ENCODE peak calls at places on chromosomes 6 and 20, in eight cellular contexts. P is body of pancreas, W is mucosa of descending colon, T is OCI-LY7, Q is fibroblast of lung, L is esophagus muscularis mucosa, R is astrocyte of the spinal cord, N is cardiac fibroblast. B is an unnamed sample.

GRCh38 chr6:147207851-147208754 is 3.9 kb downstream of the STXBP5 start:
- DNase-seq in R (no peak), N (no peak), P (no peak), L (no peak), T (no peak), W (no peak), Q (no peak), B (no peak)

GRCh38 chr6:116217069-116217468 is 36.8 kb downstream of the TSPYL4 start:
- DNase-seq in L (no peak), W (no peak), R (peak; percentile 55), T (peak; percentile 45), Q (peak; percentile 65), N (peak; percentile 65), P (no peak), B (no peak)

GRCh38 chr6:2502096-2502997 is 248.4 kb downstream of the MYLK4 start:
- DNase-seq in P (no peak), T (no peak), L (no peak), W (no peak), N (peak; percentile 37), Q (peak; percentile 16), R (no peak), B (peak; percentile 44)

GRCh38 chr6:31143148-31143547 is 4.3 kb upstream of the PSORS1C2 start:
- DNase-seq in W (no peak), N (peak; percentile 82), P (no peak), T (no peak), Q (peak; percentile 66), L (no peak), R (peak; percentile 71), B (no peak)

GRCh38 chr6:109184638-109185037 is 89.3 kb downstream of the CEP57L1 start:
- DNase-seq in W (no peak), P (no peak), N (no peak), T (peak; percentile 36), Q (no peak), R (no peak), L (no peak), B (no peak)

GRCh38 chr6:111243095-111243494 is 155.8 kb downstream of the SLC16A10 start:
- DNase-seq in L (no peak), R (no peak), Q (no peak), P (no peak), T (no peak), W (no peak), N (no peak), B (no peak)

GRCh38 chr6:42255050-42255449 is 37.4 kb upstream of the MRPS10 start:
- DNase-seq in T (no peak), N (no peak), R (no peak), P (no peak), Q (no peak), W (no peak), L (no peak), B (no peak)

GRCh38 chr6:84426002-84426705 is 198.7 kb upstream of the CEP162 start:
- DNase-seq in P (no peak), Q (peak; percentile 5), L (no peak), R (no peak), T (no peak), W (no peak), N (no peak), B (peak; percentile 19)

GRCh38 chr6:158817298-158818007 is 1.7 kb downstream of the EZR start:
- DNase-seq in L (no peak), W (peak; percentile 75), R (peak; percentile 44), N (no peak), P (peak; percentile 84), T (peak; percentile 58), Q (peak; percentile 41), B (peak; percentile 29)

GRCh38 chr6:24991748-24992467 is 56.1 kb upstream of the RIPOR2 start:
- DNase-seq in L (no peak), N (peak; percentile 66), P (peak; percentile 59), R (no peak), Q (peak; percentile 58), W (peak; percentile 58), T (peak; percentile 91), B (no peak)

GRCh38 chr20:49791165-49791564 is 21.5 kb upstream of the SLC9A8 start:
- DNase-seq in W (no peak), T (no peak), P (no peak), N (no peak), Q (no peak), L (no peak), R (no peak), B (no peak)

GRCh38 chr6:37712508-37712907 is 14.8 kb upstream of the MDGA1 start:
- DNase-seq in Q (no peak), N (no peak), L (no peak), P (no peak), W (no peak), R (no peak), T (no peak), B (peak; percentile 26)

GRCh38 chr6:73395875-73396274 is 1.2 kb downstream of the DDX43 start:
- DNase-seq in P (no peak), L (no peak), T (no peak), R (no peak), Q (no peak), N (no peak), W (no peak), B (no peak)

GRCh38 chr6:31462964-31463940 is 34.7 kb upstream of the MICB start:
- DNase-seq in L (peak; percentile 98), W (peak; percentile 97), P (peak; percentile 92), Q (peak; percentile 65), N (peak; percentile 82), R (peak; percentile 60), T (peak; percentile 86), B (no peak)

GRCh38 chr6:70289299-70289698 is 13.6 kb downstream of the COL9A1 start:
- DNase-seq in W (no peak), R (no peak), P (no peak), T (no peak), N (no peak), Q (no peak), L (no peak), B (no peak)

GRCh38 chr20:59173938-59174496 is 10.4 kb downstream of the ZNF831 start:
- DNase-seq in N (no peak), W (no peak), P (no peak), Q (no peak), R (no peak), L (no peak), T (no peak), B (no peak)

DNA sequence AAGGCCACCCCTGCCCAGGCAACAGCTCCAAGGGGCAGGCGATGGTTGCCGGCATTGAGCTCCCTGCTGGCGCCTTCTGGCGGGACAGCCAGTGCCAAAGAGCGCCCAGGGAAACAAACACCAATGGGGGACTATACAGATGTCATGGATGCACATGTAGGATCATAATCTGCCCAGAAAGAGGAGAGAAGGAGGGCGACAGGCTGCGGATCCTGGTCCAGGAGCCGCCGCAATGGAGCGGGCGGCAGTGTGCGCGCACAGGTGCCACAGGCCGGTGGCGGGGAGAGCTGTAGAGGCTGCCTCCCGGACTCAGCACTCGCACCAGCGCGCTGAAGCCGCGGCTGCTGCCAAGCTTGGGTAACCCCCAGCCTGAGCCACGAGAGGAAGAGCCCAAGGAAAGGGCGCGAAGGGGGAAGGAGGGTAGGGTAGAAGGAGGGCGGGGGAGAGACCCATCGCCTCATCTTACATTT is 418 bp upstream of the FUT9 start:
- DNase-seq in N (no peak), W (no peak), L (no peak), T (no peak), R (peak; percentile 9), Q (no peak), P (peak; percentile 13), B (peak; percentile 3)
- H3K4me3 ChIP-seq in N (no peak overlapping the region), W (no peak overlapping the region), L (no peak overlapping the region), T (no peak overlapping the region), R (peak overlapping the region; percentile 20), Q (no peak overlapping the region), P (peak overlapping the region; percentile 36), B (peak overlapping the region; percentile 11)

GRCh38 chr6:46054531-46054930 is 38.9 kb upstream of the CLIC5 start:
- DNase-seq in R (no peak), L (peak; percentile 47), P (no peak), W (peak; percentile 75), T (no peak), N (no peak), Q (no peak), B (no peak)
- H3K4me3 ChIP-seq in R (no peak overlapping the region), L (no peak overlapping the region), P (no peak overlapping the region), W (no peak overlapping the region), T (no peak overlapping the region), N (no peak overlapping the region), Q (no peak overlapping the region), B (no peak overlapping the region)

GRCh38 chr6:33298773-33299236 is at the start of gene RGL2:
- DNase-seq in T (peak; percentile 79), R (no peak), P (peak; percentile 79), W (peak; percentile 84), Q (peak; percentile 55), L (peak; percentile 96), N (peak; percentile 80), B (peak; percentile 96)

GRCh38 chr6:33297406-33297955 is 1.3 kb downstream of the RGL2 start:
- DNase-seq in P (peak; percentile 72), N (no peak), Q (no peak), W (peak; percentile 79), T (peak; percentile 43), L (no peak), R (no peak), B (peak; percentile 44)

GRCh38 chr6:33297956-33298772 is 578 bp downstream of the RGL2 start:
- DNase-seq in Q (peak; percentile 78), L (peak; percentile 94), W (peak; percentile 80), P (peak; percentile 62), T (peak; percentile 64), N (peak; percentile 91), R (peak; percentile 73), B (peak; percentile 95)

GRCh38 chr6:33295621-33296369 is 2.9 kb downstream of the RGL2 start:
- DNase-seq in N (no peak), R (no peak), L (no peak), Q (no peak), P (no peak), W (no peak), T (no peak), B (no peak)

GRCh38 chr6:33296797-33297405 is 1.8 kb downstream of the RGL2 start:
- DNase-seq in L (no peak), N (no peak), Q (no peak), W (no peak), P (no peak), R (no peak), T (no peak), B (no peak)
- H3K4me3 ChIP-seq in L (peak overlapping the region; percentile 91), N (peak overlapping the region; percentile 49), Q (peak overlapping the region; percentile 81), W (no peak overlapping the region), P (no peak overlapping the region), R (peak overlapping the region; percentile 85), T (peak overlapping the region; percentile 83), B (peak overlapping the region; percentile 78)

GRCh38 chr6:9240861-9241260 is 805.5 kb upstream of the SLC35B3 start:
- DNase-seq in W (no peak), R (no peak), N (no peak), Q (no peak), P (no peak), T (no peak), L (no peak), B (no peak)
- H3K4me3 ChIP-seq in W (no peak overlapping the region), R (no peak overlapping the region), N (no peak overlapping the region), Q (no peak overlapping the region), P (no peak overlapping the region), T (no peak overlapping the region), L (no peak overlapping the region), B (no peak overlapping the region)

B was measured in MG63.